ENCODE peak calls at places on chromosomes 13 and 19, in six cellular contexts. T is omental fat pad, G is progenitor cell of endocrine pancreas, U is choroid plexus epithelial cell, W is cardiac fibroblast, I is lower lobe of right lung. O is an unnamed sample.

GRCh38 chr13:36369268-36370107 is 23.3 kb upstream of the SPART start:
- DNase-seq in W (peak; percentile 70), U (no peak), G (no peak), T (no peak), I (no peak), O (no peak)

GRCh38 chr13:46636451-46636850 is 83.5 kb downstream of the LRCH1 start:
- DNase-seq in U (no peak), G (no peak), W (no peak), T (no peak), I (no peak), O (no peak)

GRCh38 chr19:23075031-23075733 is 41.6 kb upstream of the ZNF730 start:
- DNase-seq in G (peak; percentile 71), U (peak; percentile 85), W (peak; percentile 73), I (peak; percentile 51), T (peak; percentile 29), O (peak; percentile 16)

GRCh38 chr19:343451-343931 is 1.1 kb downstream of the MIER2 start:
- DNase-seq in I (no peak), T (no peak), G (no peak), W (peak; percentile 7), U (peak; percentile 26), O (no peak)

GRCh38 chr19:58440556-58440955 is 603 bp upstream of the ZNF132 start:
- DNase-seq in G (no peak), U (no peak), I (no peak), W (no peak), T (no peak), O (no peak)

GRCh38 chr13:47835470-47836228 is 165.4 kb downstream of the SUCLA2 start:
- DNase-seq in G (no peak), U (no peak), I (no peak), T (no peak), W (no peak), O (no peak)

GRCh38 chr13:96672016-96672415 is 322.3 kb downstream of the OXGR1 start:
- DNase-seq in U (no peak), T (no peak), I (no peak), G (no peak), W (no peak), O (no peak)

GRCh38 chr19:56333506-56333905 is 18.9 kb upstream of the ZSCAN5A start:
- DNase-seq in G (peak; percentile 16), U (peak; percentile 83), T (no peak), I (no peak), W (peak; percentile 78), O (peak; percentile 35)

GRCh38 chr19:41298327-41298964 is 11.5 kb upstream of the CCDC97 start:
- DNase-seq in W (peak; percentile 81), U (peak; percentile 91), G (no peak), I (peak; percentile 91), T (peak; percentile 22), O (no peak)

GRCh38 chr19:47719047-47719885 is 6.0 kb downstream of the EHD2 start:
- DNase-seq in T (peak; percentile 47), G (no peak), U (peak; percentile 97), I (peak; percentile 81), W (peak; percentile 98), O (peak; percentile 95)

GRCh38 chr13:66657165-66657895 is 572.8 kb downstream of the PCDH9 start:
- DNase-seq in U (peak; percentile 95), T (peak; percentile 35), I (peak; percentile 53), G (no peak), W (peak; percentile 96), O (peak; percentile 63)

GRCh38 chr13:42148538-42148937 is 100.1 kb downstream of the DGKH start:
- DNase-seq in U (no peak), I (no peak), T (no peak), W (no peak), G (no peak), O (no peak)

GRCh38 chr19:3549816-3550215 is 7.6 kb downstream of the MFSD12 start:
- DNase-seq in U (no peak), W (no peak), I (no peak), G (no peak), T (no peak), O (no peak)

DNA sequence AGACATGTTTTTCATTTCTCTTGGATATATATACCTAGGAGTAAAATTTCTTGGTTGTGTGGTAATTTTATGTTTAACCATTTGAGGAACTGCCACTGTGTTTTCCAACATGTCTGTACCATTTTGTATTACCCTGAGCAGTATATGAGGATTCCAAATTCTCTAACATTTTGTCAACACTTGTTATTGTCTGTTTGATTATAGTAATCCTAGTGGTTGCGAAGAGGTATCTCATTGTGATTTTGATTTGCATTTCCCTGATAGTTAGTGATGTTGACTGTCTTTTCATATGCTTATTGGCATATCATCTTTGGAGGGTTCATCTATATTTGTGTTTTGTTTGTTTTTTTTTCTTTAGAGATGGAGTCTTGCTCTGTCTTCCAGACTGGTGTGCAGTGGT is 21.4 kb downstream of the GARRE1 start:
- DNase-seq in U (no peak), I (no peak), G (no peak), W (no peak), T (no peak), O (no peak)
- TF ChIP-seq CTCF in U (no peak), I (no peak), G (no peak), W (no peak), T (no peak), O (no peak)

DNA sequence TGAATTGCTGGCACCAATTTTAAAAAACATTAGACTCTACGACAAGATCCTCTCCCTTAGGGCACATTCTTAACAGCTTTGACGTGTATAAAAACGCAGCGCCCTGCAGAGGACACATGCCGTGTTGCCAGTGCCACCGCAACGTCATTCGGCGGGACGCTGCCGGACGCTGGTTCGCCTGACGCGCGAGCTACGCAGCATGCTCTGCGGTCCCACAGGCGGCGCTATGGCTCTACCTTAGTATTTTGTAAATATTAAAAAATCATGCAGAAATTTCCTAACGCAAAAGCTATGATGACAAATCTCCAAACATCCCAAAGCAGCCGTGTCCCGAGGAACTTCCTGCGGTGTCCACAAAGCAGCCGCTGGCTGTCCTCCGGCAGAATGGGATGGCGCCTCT is 4.2 kb upstream of the ADPRHL1 start:
- DNase-seq in T (no peak), U (peak; percentile 11), I (no peak), G (no peak), W (no peak), O (no peak)
- TF ChIP-seq CTCF in T (no peak), U (peak; percentile 38), I (no peak), G (no peak), W (no peak), O (no peak)

DNA sequence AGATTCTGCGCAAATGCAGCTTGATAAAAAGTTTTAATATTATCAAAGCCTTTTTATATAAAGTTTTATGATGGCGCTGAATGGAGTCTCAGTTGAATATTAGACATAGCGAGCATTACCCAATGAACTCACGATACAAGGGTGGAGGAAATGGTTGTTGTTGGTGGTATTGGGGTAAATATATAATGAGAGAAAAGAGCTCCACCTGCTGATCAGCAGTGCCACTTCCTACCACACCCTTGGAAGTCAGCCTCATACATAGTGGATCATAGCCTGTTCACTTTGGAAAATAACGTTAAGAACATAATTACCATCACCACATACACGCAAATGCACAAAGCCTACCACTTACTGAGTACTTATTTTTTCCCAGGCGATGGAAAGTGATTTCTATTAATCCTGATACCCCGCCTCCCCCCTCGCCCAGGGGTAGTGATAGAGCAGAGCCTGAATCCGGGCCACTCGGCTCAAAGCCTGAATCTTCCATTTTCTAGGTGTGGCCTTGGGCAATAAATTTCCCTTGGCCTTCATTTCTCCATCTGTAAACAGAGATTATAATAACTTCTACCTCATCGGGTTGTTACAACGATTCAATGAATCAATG is 358.3 kb downstream of the KLF5 start:
- DNase-seq in G (no peak), W (peak; percentile 3), T (no peak), U (peak; percentile 52), I (no peak), O (no peak)
- TF ChIP-seq CTCF in G (no peak), W (no peak), T (no peak), U (peak; percentile 61), I (no peak), O (peak; percentile 37)

GRCh38 chr13:99271249-99271648 is 13.1 kb upstream of the GPR18 start:
- DNase-seq in T (no peak), W (no peak), I (no peak), U (no peak), G (no peak), O (no peak)
- TF ChIP-seq CTCF in T (no peak), W (no peak), I (no peak), U (no peak), G (no peak), O (no peak)

DNA sequence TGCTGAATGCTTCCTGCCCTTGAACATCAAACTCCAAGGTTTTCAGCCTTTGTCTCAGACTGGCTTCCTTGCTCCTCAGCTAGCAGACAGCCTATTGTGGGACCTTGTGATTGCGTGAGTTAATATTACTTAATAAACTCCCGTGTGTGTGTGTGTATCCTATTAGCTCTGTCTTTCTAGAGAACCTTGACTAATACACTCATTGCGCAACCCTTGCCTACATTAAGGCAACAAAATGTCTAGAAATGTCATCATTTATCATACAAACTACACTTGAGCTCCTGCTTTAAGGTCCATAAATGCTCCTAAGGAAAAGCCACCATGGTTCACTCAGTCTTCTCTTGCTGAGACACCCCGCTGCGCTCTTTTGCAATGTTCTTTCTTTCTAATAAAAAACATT is 2861.0 kb downstream of the PCDH9 start:
- DNase-seq in G (no peak), W (peak; percentile 6), T (no peak), U (peak; percentile 49), I (no peak), O (no peak)
- TF ChIP-seq CTCF in G (no peak), W (no peak), T (no peak), U (no peak), I (no peak), O (no peak)

GRCh38 chr13:113781571-113781970 is 22.5 kb downstream of the TMEM255B start:
- DNase-seq in W (no peak), G (no peak), T (peak; percentile 7), I (no peak), U (no peak), O (no peak)
- TF ChIP-seq CTCF in W (peak; percentile 9), G (no peak), T (no peak), I (no peak), U (no peak), O (no peak)

DNA sequence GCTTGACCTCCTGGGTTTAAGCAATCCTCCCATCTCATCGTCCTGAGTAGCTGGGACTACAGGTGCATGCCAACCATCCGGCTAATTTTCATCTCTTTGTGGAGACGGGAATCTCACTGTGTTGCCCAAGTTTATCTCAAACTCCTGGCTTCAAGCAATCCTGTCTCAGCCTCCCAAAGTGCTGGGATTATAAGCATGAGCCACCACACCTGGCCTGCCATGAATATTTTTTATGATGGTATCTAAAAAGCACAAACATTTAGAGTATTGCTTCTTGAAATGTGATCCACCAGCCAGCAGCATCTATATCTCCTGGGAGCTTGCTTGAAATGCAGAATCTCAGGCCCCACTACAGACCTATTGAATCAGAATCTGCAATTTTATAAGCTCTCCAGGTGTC is 111.2 kb upstream of the CLDN10 start:
- DNase-seq in T (no peak), U (no peak), I (no peak), W (no peak), G (no peak), O (no peak)
- TF ChIP-seq CTCF in T (no peak), U (no peak), I (no peak), W (no peak), G (no peak), O (no peak)

O was measured in AG09309.